ENCODE peak calls at places on chromosomes 6 and 20, in six cellular contexts. T is HepG2, D is GM23338, L is H9, V is K562, A is PC-3. O is an unnamed sample. For H3K4me1, the result is how much of the 10 kb centered on the place peaks cover.

GRCh38 chr6:71300561-71301168 is 12.1 kb downstream of the OGFRL1 start:
- DNase-seq in A (no peak), L (no peak), T (no peak), V (no peak), D (no peak), O (no peak)

GRCh38 chr6:32151885-32152311 is at the start of gene PRRT1:
- DNase-seq in V (peak), L (no peak), D (peak), A (no peak), T (no peak), O (peak)

GRCh38 chr6:33252758-33253157 is 18.9 kb downstream of the VPS52 start:
- DNase-seq in A (no peak), L (no peak), V (no peak), D (no peak), T (no peak), O (peak)

GRCh38 chr6:164911151-164911550 is 398.3 kb downstream of the C6orf118 start:
- DNase-seq in T (no peak), A (no peak), V (no peak), D (no peak), L (no peak), O (no peak)

GRCh38 chr6:54891536-54891935 is 45.0 kb downstream of the FAM83B start:
- DNase-seq in A (peak), D (no peak), L (no peak), V (no peak), T (no peak), O (no peak)

GRCh38 chr6:42197574-42198362 is 3.0 kb upstream of the GUCA1B start:
- DNase-seq in L (no peak), A (peak), T (peak), V (peak), D (no peak), O (peak)

GRCh38 chr6:16544006-16544405 is 217.3 kb downstream of the ATXN1 start:
- DNase-seq in T (no peak), D (peak), L (no peak), A (no peak), V (no peak), O (no peak)

GRCh38 chr20:23021541-23021940 is 13.6 kb upstream of the SSTR4 start:
- DNase-seq in T (no peak), A (no peak), V (no peak), D (no peak), L (no peak), O (no peak)

GRCh38 chr6:72084992-72085569 is 198.7 kb downstream of the RIMS1 start:
- DNase-seq in V (no peak), T (no peak), A (peak), L (no peak), D (peak), O (peak)

GRCh38 chr20:61253640-61254511 is 1.8 kb downstream of the CDH4 start:
- DNase-seq in A (no peak), L (peak), D (peak), T (no peak), V (no peak), O (peak)

GRCh38 chr6:115191989-115192388 is 849.2 kb upstream of the HS3ST5 start:
- DNase-seq in V (no peak), A (no peak), D (no peak), L (no peak), T (no peak), O (no peak)

GRCh38 chr20:57693002-57693582 is 16.7 kb downstream of the PMEPA1 start:
- DNase-seq in T (no peak), A (peak), D (peak), L (peak), V (no peak), O (no peak)

GRCh38 chr6:15062311-15063252 is 183.3 kb upstream of the JARID2 start:
- DNase-seq in A (peak), V (peak), D (no peak), T (no peak), L (no peak), O (peak)

GRCh38 chr6:74578339-74578738 is 627.5 kb downstream of the COL12A1 start:
- DNase-seq in L (no peak), T (no peak), V (no peak), D (no peak), A (peak), O (peak)

GRCh38 chr6:19368511-19368910 is 468.7 kb upstream of the ID4 start:
- DNase-seq in T (no peak), A (peak), V (no peak), D (no peak), L (no peak), O (peak)

GRCh38 chr6:23403458-23403857 is 722.6 kb upstream of the NRSN1 start:
- DNase-seq in A (no peak), V (no peak), D (no peak), T (no peak), L (no peak), O (no peak)

GRCh38 chr6:100283288-100283687 is 181.4 kb downstream of the SIM1 start:
- DNase-seq in L (no peak), V (peak), D (peak), T (no peak), A (peak), O (peak)

GRCh38 chr20:31260326-31260932 is 3.0 kb downstream of the DEFB115 start:
- DNase-seq in D (peak), T (peak), A (peak), V (peak), L (no peak), O (peak)

GRCh38 chr20:62052842-62053464 is 12.7 kb downstream of the TAF4 start:
- DNase-seq in V (no peak), A (no peak), T (no peak), D (no peak), L (no peak), O (no peak)

GRCh38 chr6:28648035-28648877 is 122.6 kb downstream of the GPX5 start:
- DNase-seq in A (peak), D (peak), V (peak), T (peak), L (peak), O (peak)

GRCh38 chr20:32564921-32565734 is 20.0 kb downstream of the NOL4L start:
- DNase-seq in V (peak), D (no peak), L (no peak), T (no peak), A (no peak), O (no peak)

GRCh38 chr6:32845381-32845884 is 1.6 kb upstream of the PSMB8 start:
- DNase-seq in D (no peak), A (no peak), T (no peak), V (no peak), L (no peak), O (no peak)

GRCh38 chr20:25136643-25137559 is 55.0 kb upstream of the VSX1 start:
- DNase-seq in D (no peak), T (no peak), L (no peak), A (peak), V (no peak), O (peak)

GRCh38 chr20:45104786-45105185 is 3.9 kb upstream of the KCNS1 start:
- DNase-seq in L (no peak), T (no peak), A (peak), D (no peak), V (no peak), O (peak)

GRCh38 chr6:146028250-146028789 is 542 bp upstream of the GRM1 start:
- DNase-seq in L (peak), A (peak), D (peak), T (peak), V (peak), O (peak)

GRCh38 chr6:51398793-51399192 is 580.1 kb downstream of the TFAP2B start:
- DNase-seq in T (no peak), D (no peak), L (no peak), A (peak), V (no peak), O (no peak)

GRCh38 chr20:20603339-20603990 is 109.0 kb downstream of the RALGAPA2 start:
- DNase-seq in A (no peak), L (no peak), D (no peak), T (no peak), V (no peak), O (no peak)

GRCh38 chr20:10626896-10627295 is 46.9 kb downstream of the JAG1 start:
- DNase-seq in V (no peak), D (no peak), A (no peak), L (peak), T (no peak), O (no peak)

DNA sequence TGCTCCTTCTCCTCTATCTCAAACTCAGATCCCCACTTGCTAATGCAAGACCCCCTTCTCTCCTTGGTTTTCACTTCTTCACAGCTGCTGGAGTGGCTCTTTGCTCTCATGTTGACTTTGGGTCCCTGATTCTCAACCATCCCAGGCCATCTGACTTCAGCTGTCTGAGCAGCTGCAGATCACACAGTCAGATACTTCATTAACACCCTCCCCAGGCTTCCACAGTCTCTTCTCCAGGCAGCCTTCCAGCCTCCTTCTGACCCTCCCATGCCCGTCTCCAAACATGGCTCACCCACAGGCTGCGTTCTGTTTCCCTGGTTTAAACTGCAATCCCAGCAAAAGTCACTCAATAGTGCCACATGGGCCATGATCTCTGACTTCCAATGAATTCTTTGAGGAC is 65.4 kb downstream of the HIVEP2 start:
- DNase-seq in D (no peak), T (no peak), V (no peak), A (no peak), L (no peak), O (no peak)
- H3K4me2 ChIP-seq in D (no peak), T (no peak), V (no peak), A (no peak), L (no peak), O (no peak)

GRCh38 chr6:135193221-135193620 is 12.1 kb downstream of the MYB start:
- DNase-seq in T (no peak), V (no peak), L (no peak), D (no peak), A (no peak), O (no peak)
- H3K27ac ChIP-seq in T (no peak), V (peak), L (no peak), D (no peak), A (no peak), O (no peak)

GRCh38 chr20:63682384-63683139 is 13.9 kb upstream of the TNFRSF6B start:
- DNase-seq in A (peak), T (peak), L (no peak), D (no peak), V (no peak), O (peak)
- H3K4me1 ChIP-seq in A (under half), T (under half), L (under half), D (under half), V (half or more), O (under half)

DNA sequence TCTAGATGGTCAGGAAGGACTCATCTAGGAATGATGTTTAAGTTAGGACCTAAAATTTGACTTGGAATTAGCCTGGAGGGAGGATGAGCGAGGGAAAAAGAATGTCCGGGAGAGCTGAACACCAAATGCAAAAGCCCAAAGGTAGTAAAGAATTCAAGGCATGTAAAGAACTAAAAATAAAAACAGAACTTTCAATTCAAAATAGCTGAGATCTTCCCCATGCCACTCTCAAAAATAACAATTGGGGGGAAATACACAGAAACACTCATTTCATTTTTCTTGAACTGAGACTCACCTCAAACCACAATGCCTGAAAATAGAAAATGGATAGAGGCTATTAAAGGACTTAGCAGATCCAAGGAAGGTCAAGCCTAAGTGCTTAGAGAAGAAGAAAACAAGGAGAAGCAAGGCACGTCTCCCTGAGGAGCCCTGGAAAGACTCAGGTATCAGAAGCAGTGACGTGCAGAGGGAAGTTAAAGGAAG is 10.5 kb downstream of the PXT1 start:
- DNase-seq in A (peak), T (no peak), L (no peak), D (no peak), V (no peak), O (peak)
- H3K4me2 ChIP-seq in A (peak), T (no peak), L (no peak), D (no peak), V (no peak), O (peak)